ENCODE peak calls at places on chromosomes 12 and 14, in seven cellular contexts. One of them, this sample, is unnamed. For H3K36me3, the result is how much of the 10 kb centered on the place peaks cover.

GRCh38 chr12:103780093-103780440 is 61.0 kb downstream of the NT5DC3 start:
- DNase-seq in upper lobe of right lung: no peak
- DNase-seq in tibial artery: no peak
- DNase-seq in lower lobe of right lung: no peak
- DNase-seq in CD8-positive, alpha-beta memory T cell: no peak
- DNase-seq in BE2C: no peak
- DNase-seq in uterus: no peak
- DNase-seq in this sample: no peak

GRCh38 chr12:76026643-76027063 is 4.9 kb downstream of the PHLDA1 start:
- DNase-seq in upper lobe of right lung: no peak
- DNase-seq in tibial artery: no peak
- DNase-seq in lower lobe of right lung: no peak
- DNase-seq in CD8-positive, alpha-beta memory T cell: no peak
- DNase-seq in BE2C: no peak
- DNase-seq in uterus: no peak
- DNase-seq in this sample: no peak

GRCh38 chr12:131135311-131135785 is 181.6 kb downstream of the ADGRD1 start:
- DNase-seq in upper lobe of right lung: no peak
- DNase-seq in tibial artery: no peak
- DNase-seq in lower lobe of right lung: no peak
- DNase-seq in CD8-positive, alpha-beta memory T cell: no peak
- DNase-seq in BE2C: no peak
- DNase-seq in uterus: no peak
- DNase-seq in this sample: peak

GRCh38 chr14:76968621-76969063 is 59.9 kb downstream of the IRF2BPL start:
- DNase-seq in upper lobe of right lung: no peak
- DNase-seq in tibial artery: no peak
- DNase-seq in lower lobe of right lung: no peak
- DNase-seq in CD8-positive, alpha-beta memory T cell: no peak
- DNase-seq in BE2C: no peak
- DNase-seq in uterus: no peak
- DNase-seq in this sample: no peak

GRCh38 chr12:64181504-64182291 is 40.4 kb downstream of the KICS2 start:
- DNase-seq in upper lobe of right lung: no peak
- DNase-seq in tibial artery: peak
- DNase-seq in lower lobe of right lung: no peak
- DNase-seq in CD8-positive, alpha-beta memory T cell: no peak
- DNase-seq in BE2C: peak
- DNase-seq in uterus: peak
- DNase-seq in this sample: peak

GRCh38 chr12:74166096-74166495 is 371.5 kb upstream of the ATXN7L3B start:
- DNase-seq in upper lobe of right lung: no peak
- DNase-seq in tibial artery: no peak
- DNase-seq in lower lobe of right lung: no peak
- DNase-seq in CD8-positive, alpha-beta memory T cell: no peak
- DNase-seq in BE2C: no peak
- DNase-seq in uterus: no peak
- DNase-seq in this sample: no peak

GRCh38 chr12:78530065-78530765 is 334.4 kb upstream of the SYT1 start:
- DNase-seq in upper lobe of right lung: no peak
- DNase-seq in tibial artery: no peak
- DNase-seq in lower lobe of right lung: no peak
- DNase-seq in CD8-positive, alpha-beta memory T cell: no peak
- DNase-seq in BE2C: no peak
- DNase-seq in uterus: no peak
- DNase-seq in this sample: no peak

GRCh38 chr12:103495783-103496456 is at the start of gene C12orf42:
- DNase-seq in upper lobe of right lung: no peak
- DNase-seq in tibial artery: no peak
- DNase-seq in lower lobe of right lung: peak
- DNase-seq in CD8-positive, alpha-beta memory T cell: no peak
- DNase-seq in BE2C: peak
- DNase-seq in uterus: peak
- DNase-seq in this sample: peak

GRCh38 chr12:49612210-49612609 is 6.8 kb upstream of the FAM186B start:
- DNase-seq in upper lobe of right lung: no peak
- DNase-seq in tibial artery: no peak
- DNase-seq in lower lobe of right lung: no peak
- DNase-seq in CD8-positive, alpha-beta memory T cell: no peak
- DNase-seq in BE2C: no peak
- DNase-seq in uterus: no peak
- DNase-seq in this sample: no peak

GRCh38 chr12:124610021-124610606 is 42.7 kb upstream of the NCOR2 start:
- DNase-seq in upper lobe of right lung: no peak
- DNase-seq in tibial artery: no peak
- DNase-seq in lower lobe of right lung: no peak
- DNase-seq in CD8-positive, alpha-beta memory T cell: no peak
- DNase-seq in BE2C: no peak
- DNase-seq in uterus: no peak
- DNase-seq in this sample: no peak

GRCh38 chr12:94405378-94406116 is 54.1 kb downstream of the CEP83 start:
- DNase-seq in upper lobe of right lung: no peak
- DNase-seq in tibial artery: no peak
- DNase-seq in lower lobe of right lung: no peak
- DNase-seq in CD8-positive, alpha-beta memory T cell: no peak
- DNase-seq in BE2C: no peak
- DNase-seq in uterus: no peak
- DNase-seq in this sample: no peak

GRCh38 chr14:87131879-87132278 is 861.1 kb downstream of the GALC start:
- DNase-seq in upper lobe of right lung: no peak
- DNase-seq in tibial artery: no peak
- DNase-seq in lower lobe of right lung: no peak
- DNase-seq in CD8-positive, alpha-beta memory T cell: no peak
- DNase-seq in BE2C: no peak
- DNase-seq in uterus: no peak
- DNase-seq in this sample: no peak

GRCh38 chr12:389138-390096 is at the start of gene KDM5A:
- DNase-seq in upper lobe of right lung: peak
- DNase-seq in tibial artery: peak
- DNase-seq in lower lobe of right lung: peak
- DNase-seq in CD8-positive, alpha-beta memory T cell: peak
- DNase-seq in BE2C: peak
- DNase-seq in uterus: peak
- DNase-seq in this sample: peak

GRCh38 chr12:62703011-62703380 is 232.0 kb downstream of the PPM1H start:
- DNase-seq in upper lobe of right lung: no peak
- DNase-seq in tibial artery: no peak
- DNase-seq in lower lobe of right lung: no peak
- DNase-seq in CD8-positive, alpha-beta memory T cell: no peak
- DNase-seq in BE2C: no peak
- DNase-seq in uterus: no peak
- DNase-seq in this sample: no peak

GRCh38 chr12:75890141-75890540 is 141.4 kb downstream of the PHLDA1 start:
- DNase-seq in upper lobe of right lung: no peak
- DNase-seq in tibial artery: no peak
- DNase-seq in lower lobe of right lung: no peak
- DNase-seq in CD8-positive, alpha-beta memory T cell: no peak
- DNase-seq in BE2C: no peak
- DNase-seq in uterus: no peak
- DNase-seq in this sample: no peak

GRCh38 chr14:61503167-61503801 is 181.9 kb downstream of the PRKCH start:
- DNase-seq in upper lobe of right lung: no peak
- DNase-seq in tibial artery: no peak
- DNase-seq in lower lobe of right lung: no peak
- DNase-seq in CD8-positive, alpha-beta memory T cell: peak
- DNase-seq in BE2C: no peak
- DNase-seq in uterus: no peak
- DNase-seq in this sample: no peak

GRCh38 chr14:103191856-103192835 is 68.9 kb downstream of the TNFAIP2 start:
- DNase-seq in upper lobe of right lung: no peak
- DNase-seq in tibial artery: no peak
- DNase-seq in lower lobe of right lung: no peak
- DNase-seq in CD8-positive, alpha-beta memory T cell: no peak
- DNase-seq in BE2C: peak
- DNase-seq in uterus: peak
- DNase-seq in this sample: no peak

GRCh38 chr12:752673-753400 is 458 bp downstream of the WNK1 start:
- DNase-seq in upper lobe of right lung: peak
- DNase-seq in tibial artery: peak
- DNase-seq in lower lobe of right lung: peak
- DNase-seq in CD8-positive, alpha-beta memory T cell: peak
- DNase-seq in BE2C: peak
- DNase-seq in uterus: no peak
- DNase-seq in this sample: peak

GRCh38 chr12:114783176-114783575 is 99.2 kb upstream of the TBX3 start:
- DNase-seq in upper lobe of right lung: no peak
- DNase-seq in tibial artery: no peak
- DNase-seq in lower lobe of right lung: no peak
- DNase-seq in CD8-positive, alpha-beta memory T cell: no peak
- DNase-seq in BE2C: no peak
- DNase-seq in uterus: no peak
- DNase-seq in this sample: no peak

GRCh38 chr12:43329381-43329780 is 222.6 kb downstream of the ADAMTS20 start:
- DNase-seq in upper lobe of right lung: no peak
- DNase-seq in tibial artery: no peak
- DNase-seq in lower lobe of right lung: no peak
- DNase-seq in CD8-positive, alpha-beta memory T cell: no peak
- DNase-seq in BE2C: no peak
- DNase-seq in uterus: no peak
- DNase-seq in this sample: no peak

GRCh38 chr12:122963928-122964240 is 2.4 kb downstream of the ABCB9 start:
- DNase-seq in upper lobe of right lung: no peak
- DNase-seq in tibial artery: no peak
- DNase-seq in lower lobe of right lung: no peak
- DNase-seq in CD8-positive, alpha-beta memory T cell: no peak
- DNase-seq in BE2C: peak
- DNase-seq in uterus: peak
- DNase-seq in this sample: peak
- H3K4me3 ChIP-seq in upper lobe of right lung: no peak
- H3K4me3 ChIP-seq in tibial artery: no peak
- H3K4me3 ChIP-seq in lower lobe of right lung: no peak
- H3K4me3 ChIP-seq in CD8-positive, alpha-beta memory T cell: no peak
- H3K4me3 ChIP-seq in BE2C: peak
- H3K4me3 ChIP-seq in uterus: no peak
- H3K4me3 ChIP-seq in this sample: no peak

DNA sequence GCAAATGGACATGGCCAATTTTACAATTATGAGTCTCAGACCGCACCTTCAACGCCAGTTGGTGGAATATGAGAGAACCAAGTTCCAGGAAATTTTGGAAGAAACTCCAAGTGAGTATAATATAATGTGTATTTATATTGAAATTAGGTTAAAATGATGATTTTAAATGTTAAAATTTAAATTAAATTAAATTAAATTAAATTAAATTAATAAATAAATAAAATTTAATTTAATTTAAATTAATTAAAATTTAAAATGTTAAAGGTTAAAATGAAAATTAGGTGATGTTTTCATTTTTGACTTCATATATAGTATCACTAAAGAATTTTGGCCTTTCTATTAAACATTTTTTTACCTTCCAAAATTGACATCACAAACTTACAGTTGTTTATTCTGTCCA is 21.0 kb downstream of the TCP11L2 start:
- DNase-seq in upper lobe of right lung: no peak
- DNase-seq in tibial artery: no peak
- DNase-seq in lower lobe of right lung: no peak
- DNase-seq in CD8-positive, alpha-beta memory T cell: no peak
- DNase-seq in BE2C: no peak
- DNase-seq in uterus: no peak
- DNase-seq in this sample: no peak
- H3K36me3 ChIP-seq in upper lobe of right lung: half or more
- H3K36me3 ChIP-seq in tibial artery: half or more
- H3K36me3 ChIP-seq in lower lobe of right lung: half or more
- H3K36me3 ChIP-seq in CD8-positive, alpha-beta memory T cell: under half
- H3K36me3 ChIP-seq in BE2C: under half
- H3K36me3 ChIP-seq in uterus: under half
- H3K36me3 ChIP-seq in this sample: under half

GRCh38 chr14:73323889-73324535 is 86.7 kb downstream of the PAPLN start:
- DNase-seq in upper lobe of right lung: no peak
- DNase-seq in tibial artery: no peak
- DNase-seq in lower lobe of right lung: no peak
- DNase-seq in CD8-positive, alpha-beta memory T cell: no peak
- DNase-seq in BE2C: no peak
- DNase-seq in uterus: no peak
- DNase-seq in this sample: no peak

GRCh38 chr14:73324536-73324932 is 87.2 kb downstream of the PAPLN start:
- DNase-seq in upper lobe of right lung: no peak
- DNase-seq in tibial artery: no peak
- DNase-seq in lower lobe of right lung: no peak
- DNase-seq in CD8-positive, alpha-beta memory T cell: no peak
- DNase-seq in BE2C: no peak
- DNase-seq in uterus: no peak
- DNase-seq in this sample: no peak

GRCh38 chr14:73325063-73325462 is 87.8 kb downstream of the PAPLN start:
- DNase-seq in upper lobe of right lung: no peak
- DNase-seq in tibial artery: no peak
- DNase-seq in lower lobe of right lung: no peak
- DNase-seq in CD8-positive, alpha-beta memory T cell: no peak
- DNase-seq in BE2C: no peak
- DNase-seq in uterus: no peak
- DNase-seq in this sample: no peak

DNA sequence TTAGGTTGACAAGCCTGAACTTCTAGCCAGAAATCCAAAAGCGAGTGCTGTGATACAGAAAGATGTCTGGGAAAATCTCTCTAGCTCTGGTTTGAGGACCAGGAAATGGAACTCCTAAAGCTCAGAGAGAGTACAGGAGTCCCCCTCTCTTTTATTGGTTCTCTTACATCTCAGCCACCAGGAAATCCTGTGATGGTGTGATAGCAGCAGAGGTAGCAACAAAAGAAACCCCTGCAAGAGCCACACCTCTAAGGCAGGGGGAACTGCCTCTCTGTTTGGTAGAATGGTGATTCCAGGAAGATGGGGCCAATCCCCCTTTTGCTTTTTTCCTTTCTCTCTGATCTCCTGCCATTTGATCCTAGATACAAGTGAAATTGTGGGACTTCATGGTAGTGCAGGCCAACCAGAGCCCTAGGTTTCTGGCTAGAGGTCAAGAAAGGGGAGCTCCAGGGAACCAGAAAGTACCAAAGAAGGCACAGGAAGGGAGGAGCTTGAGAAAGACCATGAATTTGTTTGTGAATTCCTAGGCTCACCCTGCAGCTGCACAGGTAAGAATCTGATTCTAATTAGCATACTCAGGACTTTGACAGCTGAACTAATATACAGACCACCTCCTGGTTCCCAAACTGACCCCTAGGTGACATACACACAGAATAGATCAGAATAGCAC is 88.5 kb downstream of the PAPLN start:
- DNase-seq in upper lobe of right lung: no peak
- DNase-seq in tibial artery: no peak
- DNase-seq in lower lobe of right lung: no peak
- DNase-seq in CD8-positive, alpha-beta memory T cell: no peak
- DNase-seq in BE2C: no peak
- DNase-seq in uterus: no peak
- DNase-seq in this sample: no peak
- H3K4me3 ChIP-seq in upper lobe of right lung: no peak
- H3K4me3 ChIP-seq in tibial artery: no peak
- H3K4me3 ChIP-seq in lower lobe of right lung: no peak
- H3K4me3 ChIP-seq in CD8-positive, alpha-beta memory T cell: no peak
- H3K4me3 ChIP-seq in BE2C: no peak
- H3K4me3 ChIP-seq in uterus: no peak
- H3K4me3 ChIP-seq in this sample: no peak

DNA sequence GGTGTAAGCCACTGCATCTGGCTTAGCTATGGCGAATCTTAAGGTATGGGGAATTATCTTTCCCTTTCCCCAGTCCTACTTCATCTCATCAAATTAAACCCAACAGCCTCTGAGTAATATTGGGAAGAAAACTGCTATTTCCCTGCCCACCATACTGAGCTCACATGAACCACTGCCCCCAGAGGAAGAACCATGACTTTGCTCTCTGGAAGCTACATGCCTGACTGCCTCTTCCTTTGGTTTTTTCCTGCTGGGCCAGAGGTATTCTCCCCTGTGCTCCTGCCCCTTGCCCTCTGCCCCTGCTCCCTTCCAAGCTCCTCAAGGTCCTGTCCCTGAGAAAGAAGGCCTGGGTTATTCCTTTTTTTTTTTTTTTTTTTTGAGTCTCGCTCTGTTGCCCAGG is 15.2 kb downstream of the RILPL2 start:
- DNase-seq in upper lobe of right lung: no peak
- DNase-seq in tibial artery: no peak
- DNase-seq in lower lobe of right lung: no peak
- DNase-seq in CD8-positive, alpha-beta memory T cell: no peak
- DNase-seq in BE2C: no peak
- DNase-seq in uterus: no peak
- DNase-seq in this sample: no peak
- H3K36me3 ChIP-seq in upper lobe of right lung: half or more
- H3K36me3 ChIP-seq in tibial artery: half or more
- H3K36me3 ChIP-seq in lower lobe of right lung: half or more
- H3K36me3 ChIP-seq in CD8-positive, alpha-beta memory T cell: under half
- H3K36me3 ChIP-seq in BE2C: under half
- H3K36me3 ChIP-seq in uterus: under half
- H3K36me3 ChIP-seq in this sample: under half